ENCODE peak calls at places on chromosomes 12 and 14, in four cellular contexts. Q, S, W and L are unnamed samples.

GRCh38 chr14:59148334-59148900 is 40.0 kb upstream of the DAAM1 start:
- DNase-seq in Q (no peak), S (no peak), W (no peak), L (no peak)

GRCh38 chr12:128323115-128323514 is 56.1 kb downstream of the TMEM132C start:
- DNase-seq in Q (no peak), S (no peak), W (no peak), L (no peak)

GRCh38 chr14:22427771-22428228 is 161.2 kb downstream of the DAD1 start:
- DNase-seq in Q (no peak), S (no peak), W (peak), L (no peak)

GRCh38 chr12:76621582-76622024 is 62.0 kb upstream of the OSBPL8 start:
- DNase-seq in Q (peak), S (no peak), W (peak), L (no peak)

GRCh38 chr12:64318605-64319004 is 72.0 kb downstream of the C12orf56 start:
- DNase-seq in Q (no peak), S (no peak), W (no peak), L (no peak)

GRCh38 chr14:68247867-68248266 is 428.3 kb downstream of the RAD51B start:
- DNase-seq in Q (no peak), S (no peak), W (no peak), L (no peak)

GRCh38 chr12:6863586-6864321 is 3.6 kb upstream of the TPI1 start:
- DNase-seq in Q (no peak), S (peak), W (no peak), L (no peak)

GRCh38 chr12:25364529-25365339 is 114.0 kb upstream of the KRAS start:
- DNase-seq in Q (no peak), S (no peak), W (no peak), L (no peak)

GRCh38 chr12:10088955-10089354 is 9.8 kb downstream of the CLEC1A start:
- DNase-seq in Q (no peak), S (peak), W (no peak), L (no peak)

GRCh38 chr12:23041774-23042173 is 416.8 kb downstream of the ETNK1 start:
- DNase-seq in Q (no peak), S (no peak), W (no peak), L (no peak)

GRCh38 chr12:95848575-95849388 is 10.0 kb upstream of the SNRPF start:
- DNase-seq in Q (no peak), S (no peak), W (no peak), L (no peak)

GRCh38 chr12:1592444-1593231 is 1.7 kb downstream of the FBXL14 start:
- DNase-seq in Q (peak), S (peak), W (no peak), L (peak)

GRCh38 chr14:54209501-54210231 is 187.1 kb upstream of the CDKN3 start:
- DNase-seq in Q (no peak), S (no peak), W (no peak), L (no peak)

GRCh38 chr12:4579305-4580097 is 17.5 kb downstream of the DYRK4 start:
- DNase-seq in Q (no peak), S (no peak), W (no peak), L (no peak)

GRCh38 chr14:20494935-20495766 is 10.2 kb upstream of the RNASE10 start:
- DNase-seq in Q (no peak), S (no peak), W (no peak), L (no peak)

GRCh38 chr12:123471374-123472068 is 13.6 kb downstream of the SNRNP35 start:
- DNase-seq in Q (no peak), S (no peak), W (no peak), L (no peak)

GRCh38 chr12:97560359-97560758 is 97.8 kb downstream of the RMST start:
- DNase-seq in Q (no peak), S (no peak), W (no peak), L (no peak)

DNA sequence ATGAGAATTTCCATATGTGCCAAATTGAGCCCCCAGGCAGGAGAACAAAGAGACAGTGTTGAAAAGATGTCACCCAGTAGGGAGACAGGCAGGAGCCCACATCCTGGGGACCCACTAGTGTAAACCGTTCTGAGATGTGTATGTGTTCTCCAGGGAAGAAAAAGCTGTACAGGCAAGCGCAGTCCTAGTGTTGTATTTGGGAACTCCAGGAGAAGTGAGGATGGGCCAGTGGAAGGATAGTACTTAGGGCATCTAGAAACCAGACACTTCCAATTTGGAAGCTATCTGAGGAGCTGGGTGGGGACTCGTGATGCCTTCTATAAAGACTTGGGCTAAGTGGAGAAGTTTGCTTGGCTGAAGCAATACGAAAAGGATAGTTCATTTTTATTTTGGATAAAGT is 108.2 kb upstream of the ARHGAP5 start:
- DNase-seq in Q (no peak), S (no peak), W (no peak), L (no peak)
- TF ChIP-seq CTCF in Q (no peak), S (no peak), W (peak), L (no peak)

DNA sequence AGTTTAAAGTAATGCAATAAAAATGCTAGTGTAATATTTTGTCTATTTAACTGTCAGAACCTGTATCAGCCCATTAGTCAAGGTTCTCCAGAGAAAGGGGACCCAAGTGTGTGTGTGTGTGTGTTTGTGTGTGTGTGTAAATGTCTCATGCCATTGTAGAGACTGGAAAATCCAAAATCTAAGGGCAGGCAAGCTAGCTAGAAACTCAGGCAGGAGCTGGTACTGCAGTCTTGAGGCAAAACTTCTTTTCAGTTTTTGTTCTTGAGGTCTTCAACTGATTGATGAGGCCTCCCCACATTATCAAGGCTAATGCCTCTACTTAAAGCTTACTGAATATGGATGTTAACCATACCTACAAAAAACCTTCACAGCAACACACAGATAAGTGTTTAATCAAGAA is 126.7 kb downstream of the PRKD1 start:
- DNase-seq in Q (no peak), S (no peak), W (no peak), L (no peak)
- TF ChIP-seq CTCF in Q (peak), S (no peak), W (no peak), L (no peak)

GRCh38 chr12:28424965-28425364 is 234.7 kb downstream of the CCDC91 start:
- DNase-seq in Q (no peak), S (no peak), W (no peak), L (no peak)

GRCh38 chr12:28415755-28416154 is 225.5 kb downstream of the CCDC91 start:
- DNase-seq in Q (no peak), S (no peak), W (no peak), L (no peak)

GRCh38 chr12:28427046-28427445 is 236.8 kb downstream of the CCDC91 start:
- DNase-seq in Q (no peak), S (no peak), W (no peak), L (no peak)

GRCh38 chr12:28425531-28425930 is 235.3 kb downstream of the CCDC91 start:
- DNase-seq in Q (no peak), S (no peak), W (no peak), L (no peak)

DNA sequence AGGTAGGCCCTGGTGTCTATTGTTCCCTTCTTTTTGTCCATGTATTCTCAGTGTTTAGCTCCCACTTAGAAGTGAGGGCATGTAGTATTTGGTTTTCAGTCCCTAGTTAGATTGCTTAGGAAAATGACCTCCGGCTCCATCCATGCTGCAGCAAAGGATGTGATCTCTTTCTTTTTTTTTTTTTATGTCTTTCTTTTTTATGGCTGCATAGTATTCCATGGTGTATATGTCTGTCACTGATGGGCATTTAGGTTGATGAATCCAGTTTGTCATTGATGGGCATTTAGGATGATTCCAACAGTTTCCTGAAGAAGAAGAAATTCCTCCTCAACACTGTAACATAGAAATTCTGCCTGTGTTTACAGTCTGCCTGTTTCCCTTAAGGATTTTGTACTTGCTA is 231.1 kb downstream of the CCDC91 start:
- DNase-seq in Q (no peak), S (no peak), W (no peak), L (no peak)
- TF ChIP-seq CTCF in Q (no peak), S (no peak), W (no peak), L (no peak)

GRCh38 chr12:20792971-20793370 is 17.5 kb upstream of the SLCO1B3 start:
- DNase-seq in Q (no peak), S (no peak), W (no peak), L (no peak)

GRCh38 chr12:20800160-20800559 is 10.3 kb upstream of the SLCO1B3 start:
- DNase-seq in Q (no peak), S (no peak), W (no peak), L (no peak)

GRCh38 chr12:20801035-20801434 is 9.5 kb upstream of the SLCO1B3 start:
- DNase-seq in Q (no peak), S (no peak), W (no peak), L (no peak)

DNA sequence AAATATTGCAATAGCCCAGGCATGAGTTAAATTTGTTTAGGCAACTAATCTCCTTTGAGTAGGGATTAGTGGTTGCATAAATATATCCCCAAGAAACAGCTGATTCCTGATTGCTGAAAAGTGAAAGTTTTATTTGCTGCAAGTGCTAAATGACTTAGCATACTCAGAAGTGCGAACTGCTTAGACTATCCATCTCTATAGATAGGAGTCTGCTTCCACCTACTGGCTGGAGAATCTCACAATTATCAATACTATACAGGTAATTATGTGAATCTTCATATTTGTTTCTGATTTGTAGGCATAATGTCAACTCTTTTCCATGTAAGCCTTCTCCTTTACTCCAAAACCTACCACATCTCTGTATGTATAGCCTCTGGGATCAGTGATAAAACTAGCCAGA is 11.9 kb upstream of the SLCO1B3 start:
- DNase-seq in Q (no peak), S (no peak), W (no peak), L (no peak)
- TF ChIP-seq CTCF in Q (peak), S (no peak), W (peak), L (no peak)

DNA sequence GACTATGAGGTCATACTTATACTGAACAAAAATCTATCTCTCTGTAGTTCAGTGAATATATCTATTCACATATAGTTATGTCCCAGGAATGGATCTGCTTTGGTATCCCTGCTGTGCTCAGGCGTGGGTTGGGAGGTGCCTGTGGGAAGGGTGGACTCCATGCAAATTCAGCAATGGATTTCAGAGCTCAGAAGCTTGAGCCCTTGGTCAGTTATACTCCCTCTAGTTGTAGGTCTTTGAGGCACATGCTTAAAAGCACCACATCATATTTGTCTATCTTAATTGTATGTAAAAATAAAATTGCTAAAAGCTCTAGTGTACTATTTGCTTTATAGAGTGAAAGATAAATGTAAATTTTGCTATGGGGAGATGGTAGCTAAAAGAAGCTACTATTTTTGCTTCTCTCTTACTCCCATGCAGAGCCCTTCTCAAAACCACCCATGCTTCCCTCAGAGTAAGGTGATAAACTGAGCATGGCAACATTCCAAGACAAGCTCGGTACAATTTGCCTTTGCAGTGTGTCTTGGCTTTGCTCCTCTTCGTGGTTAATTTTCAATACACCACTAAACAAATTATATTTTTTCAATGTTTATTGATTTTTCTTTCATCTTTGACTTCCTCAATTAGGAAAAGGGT is 54.9 kb downstream of the SLC16A7 start:
- DNase-seq in Q (no peak), S (no peak), W (no peak), L (no peak)
- TF ChIP-seq CTCF in Q (no peak), S (no peak), W (no peak), L (no peak)